ENCODE peak calls at places on chromosome 14, in eight cellular contexts. C is tibial artery; D is GM04504; L is activated CD4-positive, alpha-beta T cell treated with anti-CD3 and anti-CD28 coated beads for 4 hours; H is uterus; F is H54; M is NCI-H774; Q is MM.1S. S is an unnamed sample.

GRCh38 chr14:20681348-20682126 is 2.8 kb upstream of the RNASE4 start:
- DNase-seq in M (peak), F (no peak), L (peak), C (peak), Q (peak), D (peak), H (peak), S (peak)

GRCh38 chr14:79354336-79354735 is 857.0 kb downstream of the DIO2 start:
- DNase-seq in D (no peak), C (no peak), M (no peak), L (no peak), Q (no peak), F (no peak), H (no peak), S (no peak)

GRCh38 chr14:99781091-99781490 is 12.1 kb upstream of the EML1 start:
- DNase-seq in H (no peak), M (no peak), Q (no peak), F (no peak), C (no peak), L (no peak), D (no peak), S (no peak)

GRCh38 chr14:64549805-64550538 is at the start of gene PPP1R36:
- DNase-seq in M (peak), C (no peak), H (no peak), D (no peak), F (no peak), L (peak), Q (no peak), S (no peak)

GRCh38 chr14:54447231-54447692 is 6.1 kb upstream of the CNIH1 start:
- DNase-seq in C (no peak), Q (no peak), L (no peak), D (no peak), M (no peak), H (no peak), F (no peak), S (no peak)

GRCh38 chr14:70653662-70654061 is 11.9 kb downstream of the TTC9 start:
- DNase-seq in Q (no peak), L (no peak), D (no peak), H (no peak), C (no peak), F (no peak), M (no peak), S (no peak)

GRCh38 chr14:100522616-100523021 is 64.6 kb downstream of the BEGAIN start:
- DNase-seq in D (no peak), L (no peak), M (no peak), C (no peak), F (no peak), Q (no peak), H (peak), S (peak)

GRCh38 chr14:69156224-69156623 is 3.3 kb upstream of the DCAF5 start:
- DNase-seq in C (no peak), H (no peak), F (no peak), Q (no peak), L (no peak), M (no peak), D (no peak), S (no peak)

GRCh38 chr14:31337331-31337730 is 83.0 kb downstream of the HEATR5A start:
- DNase-seq in H (no peak), F (no peak), L (no peak), D (no peak), Q (no peak), M (no peak), C (no peak), S (no peak)

GRCh38 chr14:50775357-50775756 is 55.6 kb downstream of the NIN start:
- DNase-seq in Q (no peak), H (no peak), D (peak), C (no peak), L (no peak), F (peak), M (no peak), S (no peak)

GRCh38 chr14:94907626-94908261 is 137.8 kb upstream of the GSC start:
- DNase-seq in L (no peak), H (no peak), F (no peak), D (no peak), C (no peak), Q (no peak), M (no peak), S (no peak)

GRCh38 chr14:92560106-92560865 is 46.7 kb downstream of the RIN3 start:
- DNase-seq in L (peak), H (no peak), M (no peak), Q (no peak), D (no peak), F (no peak), C (no peak), S (no peak)

GRCh38 chr14:68193970-68194634 is 374.5 kb downstream of the RAD51B start:
- DNase-seq in Q (no peak), D (no peak), M (no peak), F (no peak), C (no peak), L (no peak), H (no peak), S (no peak)

GRCh38 chr14:81401420-81402122 is 1.4 kb upstream of the STON2 start:
- DNase-seq in F (peak), M (no peak), Q (peak), C (no peak), H (no peak), D (peak), L (no peak), S (no peak)

GRCh38 chr14:64040044-64040443 is 187.2 kb downstream of the SYNE2 start:
- DNase-seq in D (no peak), H (no peak), F (no peak), Q (no peak), L (no peak), C (no peak), M (no peak), S (no peak)

GRCh38 chr14:81990312-81990761 is 456.7 kb upstream of the SEL1L start:
- DNase-seq in L (peak), D (peak), Q (peak), C (no peak), F (no peak), M (peak), H (no peak), S (peak)

GRCh38 chr14:26595922-26596721 is 1.7 kb downstream of the NOVA1 start:
- DNase-seq in Q (no peak), M (no peak), L (no peak), H (no peak), C (no peak), D (no peak), F (no peak), S (no peak)

GRCh38 chr14:64110832-64111231 is 183.3 kb downstream of the ESR2 start:
- DNase-seq in C (no peak), Q (no peak), F (no peak), L (no peak), M (no peak), D (no peak), H (no peak), S (no peak)

GRCh38 chr14:51118993-51119392 is 24.1 kb upstream of the TRIM9 start:
- DNase-seq in H (no peak), D (no peak), Q (no peak), L (no peak), F (no peak), M (no peak), C (no peak), S (no peak)

GRCh38 chr14:52873694-52874093 is 77.2 kb downstream of the FERMT2 start:
- DNase-seq in F (no peak), Q (no peak), M (no peak), D (peak), L (no peak), C (peak), H (peak), S (no peak)

GRCh38 chr14:20743556-20743955 is 2.1 kb upstream of the EDDM3A start:
- DNase-seq in H (no peak), M (no peak), D (no peak), Q (no peak), L (no peak), C (no peak), F (no peak), S (no peak)

GRCh38 chr14:79631276-79631675 is 580.0 kb downstream of the DIO2 start:
- DNase-seq in Q (no peak), F (no peak), M (no peak), D (no peak), C (no peak), H (no peak), L (no peak), S (no peak)

GRCh38 chr14:53971501-53971900 is 14.9 kb upstream of the BMP4 start:
- DNase-seq in M (no peak), D (no peak), Q (no peak), L (no peak), C (no peak), H (no peak), F (no peak), S (no peak)

GRCh38 chr14:74429991-74430390 is 4.0 kb upstream of the SYNDIG1L start:
- DNase-seq in Q (no peak), H (no peak), F (no peak), C (no peak), L (no peak), M (no peak), D (no peak), S (no peak)

GRCh38 chr14:34103176-34103575 is 152.3 kb upstream of the EGLN3 start:
- DNase-seq in H (no peak), D (no peak), L (no peak), Q (no peak), F (no peak), C (no peak), M (no peak), S (no peak)